ENCODE peak calls at places on chromosome 1, in six cellular contexts. T is heart right ventricle, G is lower lobe of right lung, W is suprapubic skin, M is thoracic aorta, H is mammary epithelial cell. D is an unnamed sample.

GRCh38 chr1:223364685-223365382 is 858 bp upstream of the SUSD4 start:
- DNase-seq in T (peak; percentile 21), G (no peak), W (no peak), M (no peak), H (no peak), D (no peak)

GRCh38 chr1:88935522-88936222 is 44.3 kb upstream of the GTF2B start:
- DNase-seq in T (no peak), G (no peak), W (no peak), M (no peak), H (no peak), D (no peak)

GRCh38 chr1:65389296-65389695 is 31.2 kb upstream of the LEPR start:
- DNase-seq in T (no peak), G (no peak), W (no peak), M (no peak), H (peak; percentile 23), D (no peak)

GRCh38 chr1:90201467-90202358 is 206.8 kb downstream of the ZNF326 start:
- DNase-seq in T (no peak), G (no peak), W (no peak), M (no peak), H (peak; percentile 2), D (no peak)

GRCh38 chr1:44147582-44147981 is 6.2 kb upstream of the KLF18 start:
- DNase-seq in T (no peak), G (no peak), W (no peak), M (no peak), H (no peak), D (no peak)

GRCh38 chr1:32353886-32354570 is 8.3 kb downstream of the FAM229A start:
- DNase-seq in T (peak; percentile 49), G (no peak), W (no peak), M (no peak), H (no peak), D (peak; percentile 57)

GRCh38 chr1:226217273-226217672 is 6.2 kb upstream of the MIXL1 start:
- DNase-seq in T (no peak), G (no peak), W (no peak), M (no peak), H (no peak), D (no peak)

GRCh38 chr1:43205671-43206070 is 33.5 kb downstream of the CFAP57 start:
- DNase-seq in T (no peak), G (no peak), W (no peak), M (no peak), H (peak; percentile 24), D (no peak)

GRCh38 chr1:18913065-18913502 is 10.7 kb upstream of the ALDH4A1 start:
- DNase-seq in T (peak; percentile 89), G (peak; percentile 87), W (peak; percentile 90), M (no peak), H (peak; percentile 54), D (peak; percentile 84)

GRCh38 chr1:30088594-30089556 is 634.5 kb downstream of the MATN1 start:
- DNase-seq in T (no peak), G (peak; percentile 67), W (no peak), M (no peak), H (no peak), D (peak; percentile 21)

GRCh38 chr1:6438047-6438525 is 13.5 kb downstream of the ESPN start:
- DNase-seq in T (peak; percentile 52), G (peak; percentile 72), W (no peak), M (no peak), H (peak; percentile 58), D (peak; percentile 52)

GRCh38 chr1:164559342-164560070 is 522 bp downstream of the PBX1 start:
- DNase-seq in T (peak; percentile 49), G (peak; percentile 51), W (peak; percentile 77), M (no peak), H (peak; percentile 30), D (peak; percentile 34)

GRCh38 chr1:93313026-93313425 is 32.7 kb upstream of the DR1 start:
- DNase-seq in T (no peak), G (no peak), W (no peak), M (no peak), H (no peak), D (no peak)

GRCh38 chr1:209485167-209485566 is 98.3 kb upstream of the CAMK1G start:
- DNase-seq in T (peak; percentile 25), G (no peak), W (no peak), M (no peak), H (peak; percentile 96), D (peak; percentile 19)

DNA sequence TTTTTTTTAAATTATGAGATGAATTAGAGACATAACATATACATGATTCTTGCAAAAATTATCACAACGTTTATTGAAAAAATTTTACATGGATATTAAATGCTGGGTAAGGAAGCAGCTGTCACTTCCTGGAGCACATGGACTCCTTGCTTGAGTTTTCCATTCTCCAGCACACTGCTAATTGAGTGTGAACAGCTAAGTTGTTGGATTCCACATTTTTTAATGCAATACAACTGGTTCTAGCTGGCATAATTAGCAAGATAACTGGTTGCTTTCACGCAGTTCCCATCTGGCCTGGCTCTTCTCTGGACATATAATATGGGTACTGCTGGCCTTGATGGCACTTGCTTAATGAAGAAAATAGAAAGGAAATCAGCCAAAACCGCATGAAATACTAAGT is 26.5 kb downstream of the RGS21 start:
- DNase-seq in T (no peak), G (no peak), W (no peak), M (no peak), H (no peak), D (no peak)
- H3K4me3 ChIP-seq in T (no peak overlapping the region), G (no peak overlapping the region), W (no peak overlapping the region), M (no peak overlapping the region), H (no peak overlapping the region), D (no peak overlapping the region)

GRCh38 chr1:97135972-97136371 is 414.4 kb downstream of the PTBP2 start:
- DNase-seq in T (no peak), G (no peak), W (no peak), M (no peak), H (no peak), D (no peak)

GRCh38 chr1:97136971-97137370 is 415.4 kb downstream of the PTBP2 start:
- DNase-seq in T (no peak), G (no peak), W (no peak), M (no peak), H (no peak), D (no peak)

GRCh38 chr1:97137862-97138514 is 416.4 kb downstream of the PTBP2 start:
- DNase-seq in T (no peak), G (no peak), W (no peak), M (no peak), H (peak; percentile 42), D (no peak)

GRCh38 chr1:97139512-97139911 is 417.9 kb downstream of the PTBP2 start:
- DNase-seq in T (no peak), G (no peak), W (no peak), M (no peak), H (peak; percentile 5), D (no peak)

GRCh38 chr1:97138515-97139032 is 417.0 kb downstream of the PTBP2 start:
- DNase-seq in T (no peak), G (no peak), W (no peak), M (no peak), H (no peak), D (no peak)
- H3K4me1 ChIP-seq in T (no peaks in the 10 kb centered on the region), G (peaks cover 11% of the 10 kb centered on the region), W (peaks cover 7% of the 10 kb centered on the region), M (peaks cover 10% of the 10 kb centered on the region), H (peaks cover 2% of the 10 kb centered on the region), D (peaks cover 13% of the 10 kb centered on the region)

GRCh38 chr1:153434746-153435455 is 18.6 kb downstream of the S100A7A start:
- DNase-seq in T (no peak), G (no peak), W (no peak), M (no peak), H (no peak), D (no peak)
- H3K27me3 ChIP-seq in T (peaks cover 22% of the 10 kb centered on the region), G (peaks cover 4% of the 10 kb centered on the region), W (peaks cover 21% of the 10 kb centered on the region), M (no peaks in the 10 kb centered on the region), H (peaks cover 4% of the 10 kb centered on the region), D (peaks cover 58% of the 10 kb centered on the region)

DNA sequence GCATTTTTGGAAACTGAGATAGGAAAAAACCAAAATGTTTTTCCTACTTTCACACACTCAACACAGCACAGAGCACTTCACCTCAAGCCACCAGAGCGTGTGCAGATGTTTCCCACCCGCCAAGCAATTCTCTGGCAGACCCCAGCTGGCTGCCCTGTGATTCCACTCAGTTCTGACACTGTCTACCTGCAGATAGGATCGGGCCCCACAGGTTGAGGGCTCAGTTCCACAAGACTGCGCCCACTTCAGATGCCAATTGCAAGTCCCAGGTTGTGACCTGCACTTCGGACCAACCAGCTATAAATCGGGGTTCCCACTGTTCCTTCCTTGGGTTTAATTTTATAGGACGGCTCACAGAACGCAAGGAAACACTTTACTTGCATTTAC is 9.9 kb downstream of the KIAA1614 start:
- DNase-seq in T (no peak), G (no peak), W (no peak), M (no peak), H (no peak), D (no peak)
- H3K4me3 ChIP-seq in T (no peak overlapping the region), G (no peak overlapping the region), W (no peak overlapping the region), M (no peak overlapping the region), H (no peak overlapping the region), D (no peak overlapping the region)

GRCh38 chr1:155979525-155980343 is 1.4 kb upstream of the ARHGEF2 start:
- DNase-seq in T (peak; percentile 58), G (no peak), W (no peak), M (no peak), H (peak; percentile 14), D (peak; percentile 60)
- H3K4me1 ChIP-seq in T (peaks cover 36% of the 10 kb centered on the region), G (peaks cover 74% of the 10 kb centered on the region), W (peaks cover 70% of the 10 kb centered on the region), M (peaks cover 75% of the 10 kb centered on the region), H (peaks cover 75% of the 10 kb centered on the region), D (peaks cover 99% of the 10 kb centered on the region)

GRCh38 chr1:16718908-16719533 is 21.3 kb upstream of the RNU1-4 start:
- DNase-seq in T (no peak), G (no peak), W (peak; percentile 81), M (no peak), H (peak; percentile 0), D (no peak)
- H3K27me3 ChIP-seq in T (peaks cover 52% of the 10 kb centered on the region), G (peaks cover 32% of the 10 kb centered on the region), W (peaks cover 41% of the 10 kb centered on the region), M (no peaks in the 10 kb centered on the region), H (peaks cover 12% of the 10 kb centered on the region), D (peaks cover 63% of the 10 kb centered on the region)

GRCh38 chr1:20165522-20165951 is 20.4 kb upstream of the UBXN10 start:
- DNase-seq in T (no peak), G (no peak), W (no peak), M (no peak), H (peak; percentile 52), D (no peak)

GRCh38 chr1:20168547-20169491 is 17.1 kb upstream of the UBXN10 start:
- DNase-seq in T (no peak), G (no peak), W (no peak), M (no peak), H (no peak), D (no peak)

GRCh38 chr1:20166047-20166446 is 19.8 kb upstream of the UBXN10 start:
- DNase-seq in T (no peak), G (no peak), W (no peak), M (no peak), H (peak; percentile 77), D (no peak)

GRCh38 chr1:20164694-20165202 is 21.1 kb upstream of the UBXN10 start:
- DNase-seq in T (peak; percentile 45), G (no peak), W (no peak), M (no peak), H (no peak), D (peak; percentile 52)

GRCh38 chr1:20167126-20167525 is 18.8 kb upstream of the UBXN10 start:
- DNase-seq in T (no peak), G (no peak), W (no peak), M (no peak), H (peak; percentile 23), D (no peak)
- H3K4me3 ChIP-seq in T (no peak overlapping the region), G (no peak overlapping the region), W (no peak overlapping the region), M (no peak overlapping the region), H (no peak overlapping the region), D (no peak overlapping the region)